ENCODE peak calls at places on chromosomes 12 and 14, in nine cellular contexts. Q is testis, B is heart left ventricle, I is breast epithelium, J is SK-N-SH, E is nephron progenitor cell, T is GM23338, Z is thyroid gland, R is endothelial cell. C is an unnamed sample.

GRCh38 chr14:24297190-24297964 is 2.2 kb downstream of the DHRS1 start:
- DNase-seq in T (peak), B (no peak), Q (no peak), Z (no peak), R (no peak), E (no peak), I (no peak), J (peak), C (no peak)

GRCh38 chr12:47032644-47033043 is 46.8 kb upstream of the PCED1B start:
- DNase-seq in J (peak), R (no peak), Q (no peak), T (peak), I (no peak), B (no peak), E (no peak), Z (no peak), C (no peak)

GRCh38 chr12:79524507-79525148 is 166.1 kb downstream of the PAWR start:
- DNase-seq in Q (no peak), I (no peak), B (no peak), E (no peak), Z (no peak), T (no peak), R (no peak), J (no peak), C (no peak)

GRCh38 chr14:21352587-21352986 is 31.2 kb downstream of the SUPT16H start:
- DNase-seq in I (no peak), B (peak), E (no peak), Z (no peak), T (no peak), J (no peak), R (no peak), Q (no peak), C (no peak)

GRCh38 chr12:109356586-109356985 is 8.9 kb downstream of the MYO1H start:
- DNase-seq in E (no peak), T (no peak), B (no peak), R (no peak), J (no peak), Q (no peak), Z (no peak), I (no peak), C (no peak)

GRCh38 chr14:37816135-37816534 is 220.7 kb downstream of the TTC6 start:
- DNase-seq in J (no peak), I (no peak), B (no peak), Z (no peak), E (no peak), R (no peak), Q (no peak), T (no peak), C (no peak)

GRCh38 chr14:53048631-53049030 is 97.8 kb upstream of the FERMT2 start:
- DNase-seq in E (no peak), B (no peak), R (no peak), I (no peak), T (no peak), J (no peak), Q (no peak), Z (no peak), C (no peak)

GRCh38 chr12:123269980-123270379 is 1.7 kb downstream of the CDK2AP1 start:
- DNase-seq in B (no peak), R (no peak), J (peak), Q (no peak), I (no peak), E (no peak), Z (no peak), T (peak), C (no peak)

GRCh38 chr14:50038398-50039119 is 77.8 kb downstream of the VCPKMT start:
- DNase-seq in J (no peak), Z (no peak), Q (no peak), R (no peak), I (no peak), B (no peak), T (peak), E (no peak), C (no peak)

DNA sequence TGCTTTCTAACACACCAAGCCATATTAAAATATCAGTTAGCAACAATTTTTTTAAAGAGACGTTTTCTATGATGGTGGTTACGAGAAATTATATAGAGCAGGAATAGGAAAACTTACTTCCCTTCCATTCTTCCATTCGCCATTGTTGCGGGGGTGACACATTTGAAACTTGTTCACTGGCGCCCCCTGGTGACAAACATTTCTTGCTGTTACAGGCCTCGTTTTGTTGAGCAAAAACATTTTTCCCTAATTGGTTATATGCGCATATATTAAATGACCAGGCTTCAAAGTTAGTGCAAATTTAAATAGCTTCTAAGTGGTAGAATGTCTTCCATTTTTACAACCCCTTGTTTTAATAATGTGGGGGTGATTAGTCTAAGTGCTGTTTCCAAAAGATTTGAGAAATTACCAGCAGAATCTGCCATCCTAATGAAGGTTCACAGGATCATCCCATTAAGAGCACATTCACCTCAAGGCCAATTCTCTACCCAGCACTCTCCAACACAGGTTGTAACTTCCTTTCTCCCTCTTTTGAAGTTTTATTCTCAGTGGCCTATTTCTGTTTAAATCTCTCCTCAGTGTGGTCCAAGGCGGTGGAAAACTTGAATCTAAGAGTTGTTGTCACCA is 1124.7 kb downstream of the FLRT2 start:
- DNase-seq in Z (peak), R (peak), T (peak), J (peak), Q (peak), I (no peak), E (peak), B (peak), C (no peak)
- TF ChIP-seq CTCF in Z (peak), R (peak), T (peak), J (peak), Q (peak), I (no peak), E (peak), B (no peak), C (peak)

GRCh38 chr12:64525461-64526160 is 73.7 kb downstream of the TBK1 start:
- DNase-seq in I (no peak), J (no peak), T (peak), E (no peak), B (no peak), R (no peak), Z (no peak), Q (no peak), C (no peak)
- TF ChIP-seq CTCF in I (no peak), J (no peak), T (peak), E (no peak), B (no peak), R (no peak), Z (no peak), Q (no peak), C (no peak)

GRCh38 chr12:65988596-65988995 is 142.0 kb downstream of the LLPH start:
- DNase-seq in B (no peak), E (no peak), J (no peak), Z (no peak), T (no peak), R (no peak), I (no peak), Q (no peak), C (no peak)

GRCh38 chr12:65990592-65990991 is 140.0 kb downstream of the LLPH start:
- DNase-seq in E (no peak), I (no peak), R (no peak), B (no peak), Q (no peak), J (no peak), Z (no peak), T (no peak), C (no peak)

GRCh38 chr12:65984227-65984479 is 146.4 kb downstream of the LLPH start:
- DNase-seq in J (no peak), Q (no peak), E (no peak), T (no peak), B (no peak), Z (no peak), I (no peak), R (no peak), C (no peak)

GRCh38 chr12:65986047-65986446 is 144.5 kb downstream of the LLPH start:
- DNase-seq in B (no peak), R (no peak), Q (no peak), J (no peak), T (no peak), Z (no peak), I (no peak), E (no peak), C (no peak)
- TF ChIP-seq CTCF in B (no peak), R (no peak), Q (no peak), J (no peak), T (no peak), Z (no peak), I (no peak), E (no peak), C (no peak)

DNA sequence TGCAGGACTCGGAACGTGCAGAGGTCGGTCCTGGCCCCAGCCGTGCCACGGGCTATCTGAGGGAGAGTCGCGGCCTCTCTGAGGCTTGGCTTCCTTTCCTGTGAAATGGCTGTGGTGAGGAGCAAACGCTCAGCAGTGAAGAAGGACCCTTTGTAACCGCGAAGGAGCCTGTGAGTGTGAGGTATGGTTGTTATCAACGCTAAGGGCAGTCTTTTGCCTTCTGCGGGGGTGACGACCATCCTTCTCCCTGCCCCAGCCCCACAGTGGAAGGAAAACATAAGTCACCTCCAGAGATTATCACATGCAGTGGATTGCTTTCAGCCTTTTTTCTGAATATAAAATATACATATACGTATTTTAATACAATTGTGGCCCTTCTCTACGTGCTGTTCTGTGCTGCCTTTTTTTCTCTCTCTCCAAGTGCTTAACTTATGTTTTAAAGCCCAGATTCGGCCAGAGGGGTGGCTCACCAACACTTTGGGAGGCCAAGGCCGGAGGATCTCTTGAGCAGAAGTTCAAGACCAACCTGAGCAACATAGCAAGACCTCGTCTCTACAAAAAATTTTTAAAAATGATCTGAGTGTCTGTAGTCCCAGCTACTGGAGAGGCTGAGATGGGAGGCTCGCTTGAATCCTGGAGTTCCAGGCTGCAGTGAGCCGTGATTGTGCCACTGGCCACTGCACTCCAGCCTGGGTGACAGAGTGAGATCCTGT is 17.4 kb downstream of the TAMALIN start:
- DNase-seq in R (no peak), B (no peak), J (no peak), T (no peak), Q (no peak), Z (no peak), I (no peak), E (no peak), C (no peak)
- TF ChIP-seq CTCF in R (peak), B (no peak), J (no peak), T (no peak), Q (peak), Z (no peak), I (no peak), E (peak), C (peak)

GRCh38 chr12:53508534-53509199 is 1.4 kb upstream of the NPFF start:
- DNase-seq in I (peak), R (peak), J (peak), E (peak), B (peak), Z (peak), Q (peak), T (peak), C (peak)

GRCh38 chr12:53506450-53506785 is 866 bp downstream of the NPFF start:
- DNase-seq in T (no peak), J (no peak), I (no peak), Q (no peak), E (no peak), Z (no peak), B (no peak), R (no peak), C (no peak)

GRCh38 chr12:53513712-53514415 is 6.6 kb upstream of the NPFF start:
- DNase-seq in T (no peak), Z (peak), Q (no peak), B (no peak), I (no peak), J (no peak), R (no peak), E (no peak), C (no peak)

GRCh38 chr12:53506881-53507719 is at the start of gene NPFF:
- DNase-seq in Z (no peak), E (no peak), J (no peak), I (no peak), R (no peak), B (no peak), Q (no peak), T (no peak), C (no peak)

DNA sequence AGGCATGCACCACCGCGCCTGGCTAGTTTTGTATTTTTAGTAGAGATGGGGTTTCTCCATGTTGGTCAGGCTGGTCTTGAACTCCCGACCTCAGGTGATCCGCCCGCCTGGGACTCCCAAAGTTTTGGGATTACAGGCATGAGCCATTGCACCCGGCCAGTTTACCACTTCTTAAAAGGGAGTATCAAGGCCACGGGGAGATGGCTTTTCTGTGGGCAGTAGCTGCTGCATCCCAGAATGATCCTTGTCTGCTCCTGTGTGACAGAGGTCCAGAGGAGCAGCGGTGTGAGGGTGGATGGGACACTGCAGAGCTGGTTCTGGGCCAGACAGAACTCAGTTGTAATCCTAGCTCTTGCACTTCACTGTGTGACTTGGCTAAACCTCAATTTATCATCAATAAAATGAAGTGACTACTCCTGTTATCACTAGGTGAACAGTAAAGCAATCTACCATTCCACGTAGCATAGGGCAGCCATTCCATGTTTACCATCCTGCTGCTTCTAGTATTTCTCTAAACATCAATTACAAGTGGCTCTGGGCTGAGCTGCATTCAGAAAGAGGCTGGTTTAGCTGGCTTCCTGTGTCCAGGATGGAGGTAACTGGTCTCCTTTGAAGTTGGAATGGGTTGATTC is 3.0 kb upstream of the NPFF start:
- DNase-seq in I (no peak), B (no peak), J (no peak), R (no peak), T (no peak), Z (no peak), Q (no peak), E (no peak), C (no peak)
- TF ChIP-seq CTCF in I (no peak), B (no peak), J (no peak), R (no peak), T (no peak), Z (no peak), Q (no peak), E (no peak), C (no peak)

GRCh38 chr12:29455087-29455486 is 42.4 kb downstream of the OVCH1 start:
- DNase-seq in R (no peak), E (no peak), Z (no peak), I (no peak), J (peak), T (no peak), B (no peak), Q (no peak), C (no peak)
- TF ChIP-seq CTCF in R (no peak), E (no peak), Z (no peak), I (no peak), J (no peak), T (no peak), B (no peak), Q (no peak), C (no peak)

GRCh38 chr14:30874120-30874998 is at the start of gene COCH:
- DNase-seq in Q (no peak), T (peak), I (no peak), R (peak), J (peak), Z (peak), B (peak), E (peak), C (peak)
- TF ChIP-seq CTCF in Q (peak), T (no peak), I (no peak), R (peak), J (peak), Z (no peak), B (peak), E (peak), C (peak)

GRCh38 chr12:78186670-78187069 is 356.0 kb downstream of the NAV3 start:
- DNase-seq in Z (no peak), E (no peak), I (no peak), J (no peak), B (no peak), R (no peak), Q (no peak), T (no peak), C (no peak)
- TF ChIP-seq CTCF in Z (no peak), E (no peak), I (no peak), J (no peak), B (no peak), R (no peak), Q (no peak), T (no peak), C (no peak)

DNA sequence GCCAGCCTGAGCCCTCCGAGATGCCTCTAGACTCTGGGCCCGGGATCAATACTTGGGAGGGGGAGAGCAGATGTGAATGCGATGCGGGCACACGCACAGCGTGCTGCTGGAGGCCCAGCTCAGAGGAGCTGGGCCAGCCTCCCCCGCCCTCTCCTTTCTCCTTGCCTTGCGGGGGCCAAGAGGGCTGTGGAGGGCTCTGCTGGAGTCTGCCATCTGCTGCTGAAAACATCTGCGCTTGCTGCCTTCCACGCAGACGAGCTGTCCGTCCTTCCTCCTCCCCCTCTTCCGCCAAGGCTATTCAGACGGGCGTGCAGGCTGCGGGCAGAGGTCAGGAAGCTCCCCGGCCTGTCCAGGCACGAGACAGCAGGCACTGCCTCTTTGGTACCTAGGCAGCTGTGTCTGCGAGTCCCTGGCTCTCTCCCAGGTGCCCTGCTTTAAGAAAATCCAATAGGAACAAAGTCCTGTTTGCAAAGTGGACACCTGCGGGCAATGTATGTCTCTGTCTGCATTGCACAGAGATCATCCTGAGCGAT is 75.2 kb downstream of the SPRING1 start:
- DNase-seq in Z (peak), I (no peak), Q (peak), E (peak), J (peak), T (peak), R (peak), B (peak), C (peak)
- TF ChIP-seq CTCF in Z (no peak), I (no peak), Q (no peak), E (no peak), J (no peak), T (no peak), R (no peak), B (no peak), C (no peak)

C was measured in progenitor cell of endocrine pancreas.